ENCODE peak calls at places on chromosomes 2 and 18, in six cellular contexts. F is A549, Z is adrenal gland, S is keratinocyte, V is HFFc6, N is ascending aorta. B is an unnamed sample.
A peak's percentile ranks its signal among the peaks of the same experiment; 100 is the strongest.

GRCh38 chr2:60364441-60364840 is 189.0 kb downstream of the BCL11A start:
- DNase-seq in V (no peak), Z (no peak), F (no peak), N (no peak), S (no peak), B (no peak)

GRCh38 chr2:10265328-10266132 is 37.2 kb upstream of the HPCAL1 start:
- DNase-seq in V (no peak), N (peak; percentile 56), Z (no peak), S (no peak), F (no peak), B (no peak)

GRCh38 chr18:57185434-57185833 is 38.5 kb downstream of the BOD1L2 start:
- DNase-seq in Z (no peak), F (no peak), N (no peak), V (no peak), S (no peak), B (no peak)

GRCh38 chr18:62788891-62789290 is 73.5 kb downstream of the PHLPP1 start:
- DNase-seq in S (no peak), V (no peak), N (no peak), Z (no peak), F (no peak), B (no peak)

GRCh38 chr2:217538719-217539118 is 464.1 kb downstream of the TNS1 start:
- DNase-seq in Z (no peak), S (no peak), F (no peak), N (no peak), V (peak; percentile 16), B (no peak)

GRCh38 chr2:241030883-241031282 is 32.5 kb downstream of the SNED1 start:
- DNase-seq in Z (no peak), F (no peak), S (no peak), V (no peak), N (no peak), B (no peak)

GRCh38 chr2:38706846-38707345 is 41.0 kb downstream of the GALM start:
- DNase-seq in V (no peak), N (no peak), S (no peak), F (no peak), Z (no peak), B (no peak)

GRCh38 chr2:135904590-135904989 is 28.3 kb upstream of the MCM6 start:
- DNase-seq in V (peak; percentile 47), F (no peak), N (no peak), Z (no peak), S (no peak), B (no peak)

GRCh38 chr2:168601739-168602138 is 145.7 kb downstream of the CERS6 start:
- DNase-seq in N (no peak), V (no peak), Z (no peak), F (no peak), S (no peak), B (no peak)

GRCh38 chr2:114769110-114769509 is 326.7 kb downstream of the DPP10 start:
- DNase-seq in S (no peak), V (no peak), Z (no peak), N (no peak), F (no peak), B (no peak)

GRCh38 chr2:187614756-187615155 is 60.5 kb upstream of the TFPI start:
- DNase-seq in V (peak; percentile 20), Z (no peak), S (no peak), N (no peak), F (no peak), B (no peak)

GRCh38 chr2:72778410-72778809 is 47.4 kb downstream of the EXOC6B start:
- DNase-seq in S (no peak), V (peak; percentile 66), Z (no peak), N (no peak), F (peak; percentile 82), B (no peak)

GRCh38 chr18:79603321-79604204 is 76.0 kb upstream of the CTDP1 start:
- DNase-seq in S (no peak), N (no peak), V (no peak), Z (peak; percentile 3), F (no peak), B (no peak)

GRCh38 chr18:33928226-33928625 is 296.5 kb downstream of the NOL4 start:
- DNase-seq in F (no peak), S (no peak), V (no peak), N (no peak), Z (no peak), B (no peak)

GRCh38 chr18:51164327-51165290 is 32.9 kb downstream of the MEX3C start:
- DNase-seq in S (no peak), Z (no peak), V (no peak), N (no peak), F (no peak), B (no peak)

GRCh38 chr2:27356056-27356381 is 545 bp downstream of the GTF3C2 start:
- DNase-seq in F (peak; percentile 81), S (no peak), N (peak; percentile 69), V (peak; percentile 57), Z (peak; percentile 66), B (peak; percentile 49)

DNA sequence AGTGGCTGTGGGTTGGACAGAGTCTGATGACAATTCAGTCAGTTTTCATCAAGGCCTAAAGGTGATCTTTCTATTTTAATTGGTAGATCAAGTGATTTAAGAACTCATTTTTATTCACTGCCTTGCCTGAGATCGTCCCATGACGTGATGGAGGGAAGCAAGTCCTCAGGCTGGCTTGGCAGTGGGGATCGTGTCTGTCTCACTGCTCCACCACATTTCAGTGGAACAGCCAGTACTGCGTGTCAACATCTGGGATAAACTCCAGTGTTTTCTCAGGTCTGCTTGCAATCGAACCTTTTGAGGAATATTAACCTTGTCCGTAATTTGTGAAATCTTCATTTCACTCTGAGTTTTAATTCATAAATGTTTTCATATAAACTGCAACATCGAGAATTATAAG is 414.6 kb upstream of the SPRED2 start:
- DNase-seq in Z (peak; percentile 15), N (no peak), S (no peak), F (no peak), V (no peak), B (no peak)
- TF ChIP-seq CTCF in Z (no peak), N (no peak), S (no peak), F (no peak), V (no peak), B (no peak)

DNA sequence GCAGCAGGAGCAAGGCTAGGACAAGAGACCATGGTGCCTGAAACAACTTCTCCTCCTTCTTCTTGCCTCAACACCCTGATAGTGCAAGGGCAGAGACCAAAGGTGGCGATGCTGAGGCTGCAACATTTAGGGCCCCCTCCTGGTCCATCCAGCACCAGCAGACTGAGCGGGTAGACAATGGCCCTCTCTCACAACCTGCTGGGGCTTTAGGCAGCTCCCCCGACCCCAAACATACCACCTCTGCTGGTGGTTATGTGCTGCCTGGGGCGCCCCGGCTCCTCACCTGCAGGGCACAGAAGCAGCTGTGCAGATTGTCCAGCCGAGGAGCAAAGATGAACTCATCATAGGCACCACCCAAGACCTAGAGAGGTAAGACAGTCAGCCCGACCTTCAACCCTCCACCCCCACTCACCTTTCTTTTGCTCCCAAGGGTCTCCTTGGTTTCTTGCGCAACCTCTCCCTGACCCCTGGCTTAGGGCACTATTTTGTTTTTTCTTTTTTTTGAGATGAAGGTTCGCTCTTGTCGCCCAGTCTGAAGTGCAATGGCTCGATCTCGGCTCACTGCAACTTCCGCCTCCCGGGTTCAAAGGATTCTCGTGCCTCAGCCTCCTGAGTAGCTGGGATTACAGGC is 3.5 kb downstream of the DNPEP start:
- DNase-seq in S (no peak), Z (no peak), V (no peak), N (no peak), F (no peak), B (no peak)
- TF ChIP-seq CTCF in S (no peak), Z (no peak), V (no peak), N (no peak), F (no peak), B (no peak)

GRCh38 chr18:59057493-59057795 is 82.2 kb upstream of the SEC11C start:
- DNase-seq in N (no peak), F (no peak), Z (no peak), S (no peak), V (no peak), B (no peak)

GRCh38 chr18:59052965-59053960 is 86.4 kb upstream of the SEC11C start:
- DNase-seq in Z (no peak), S (no peak), V (peak; percentile 9), N (peak; percentile 62), F (no peak), B (no peak)

GRCh38 chr18:59054892-59055291 is 84.8 kb upstream of the SEC11C start:
- DNase-seq in V (no peak), Z (no peak), S (no peak), F (no peak), N (peak; percentile 79), B (no peak)

GRCh38 chr18:59056706-59057492 is 82.8 kb upstream of the SEC11C start:
- DNase-seq in V (peak; percentile 57), F (peak; percentile 74), S (peak; percentile 26), N (peak; percentile 85), Z (peak; percentile 75), B (peak; percentile 59)

DNA sequence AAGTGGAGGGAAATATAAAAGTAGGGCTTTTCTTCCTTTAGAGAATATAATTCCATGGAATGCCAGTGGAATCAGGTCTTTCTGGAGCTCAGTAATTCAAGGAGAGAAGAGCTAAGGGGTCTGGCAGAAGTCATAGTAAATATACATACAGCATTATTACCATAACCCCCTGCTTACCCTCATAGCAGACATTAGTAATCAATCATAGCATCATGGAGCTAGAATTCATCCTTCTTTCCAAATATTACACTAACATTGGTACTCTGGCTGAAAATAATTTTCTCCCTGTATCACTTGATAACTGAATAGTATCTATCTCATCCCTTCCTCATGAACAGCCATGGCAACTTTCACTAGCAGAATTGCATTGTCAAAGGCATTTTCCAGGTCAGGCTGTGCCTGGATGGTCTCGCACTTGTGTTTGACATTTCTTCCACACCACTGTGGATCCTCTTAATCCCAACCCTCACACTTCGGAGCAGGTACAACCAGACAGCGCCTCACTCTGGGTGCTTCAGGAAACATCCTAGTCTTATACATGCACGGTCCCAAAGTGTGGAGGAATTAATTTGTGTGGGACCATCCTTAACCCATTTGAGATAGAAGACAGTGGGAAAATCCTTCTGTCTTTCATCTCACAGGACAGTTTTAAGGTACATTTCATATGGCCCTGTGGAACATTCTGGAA is 84.2 kb upstream of the SEC11C start:
- DNase-seq in S (no peak), F (peak; percentile 38), Z (no peak), N (no peak), V (no peak), B (no peak)
- TF ChIP-seq CTCF in S (peak; percentile 48), F (no peak), Z (no peak), N (peak; percentile 13), V (peak; percentile 65), B (no peak)

GRCh38 chr2:128809256-128809636 is 490.6 kb upstream of the HS6ST1 start:
- DNase-seq in N (no peak), S (peak; percentile 35), F (no peak), Z (no peak), V (no peak), B (no peak)
- TF ChIP-seq CTCF in N (no peak), S (peak; percentile 2), F (no peak), Z (no peak), V (no peak), B (no peak)